ENCODE peak calls at places on chromosomes 3 and 15, in ten cellular contexts. D, H, L, S, K, I, E, Q, Y and N are unnamed samples.

GRCh38 chr3:124422805-124423204 is 307.4 kb upstream of the UMPS start:
- DNase-seq in L (no peak), K (no peak), D (no peak), Y (no peak), I (no peak), Q (no peak), E (no peak), H (no peak), S (no peak), N (no peak)

GRCh38 chr3:69328903-69329302 is 57.0 kb downstream of the FRMD4B start:
- DNase-seq in Y (no peak), E (no peak), S (no peak), I (no peak), K (no peak), D (no peak), H (no peak), L (no peak), Q (no peak), N (no peak)

GRCh38 chr3:159872374-159873109 is 116.1 kb upstream of the IL12A start:
- DNase-seq in I (no peak), E (peak; percentile 95), H (no peak), K (peak; percentile 95), S (peak; percentile 60), D (peak; percentile 74), L (peak; percentile 68), Y (peak; percentile 97), Q (no peak), N (peak; percentile 75)

GRCh38 chr3:30319713-30320112 is 286.7 kb upstream of the TGFBR2 start:
- DNase-seq in Y (peak; percentile 72), I (no peak), L (no peak), S (no peak), H (peak; percentile 36), D (no peak), K (peak; percentile 57), Q (no peak), E (peak; percentile 81), N (no peak)

GRCh38 chr15:83205725-83206324 is 1.8 kb downstream of the HDGFL3 start:
- DNase-seq in D (no peak), E (peak; percentile 92), K (peak; percentile 63), H (no peak), S (peak; percentile 16), I (no peak), Q (no peak), L (no peak), Y (no peak), N (peak; percentile 64)

GRCh38 chr3:5141760-5142159 is 19.7 kb downstream of the ARL8B start:
- DNase-seq in Q (no peak), Y (no peak), S (no peak), D (no peak), H (no peak), E (no peak), I (no peak), K (no peak), L (no peak), N (no peak)

GRCh38 chr15:69132935-69133861 is 27.2 kb upstream of the GLCE start:
- DNase-seq in I (no peak), H (no peak), Q (no peak), L (no peak), D (no peak), E (no peak), K (no peak), Y (peak; percentile 10), S (no peak), N (no peak)

GRCh38 chr3:77325280-77325679 is 285.4 kb downstream of the ROBO2 start:
- DNase-seq in H (no peak), I (no peak), S (no peak), L (no peak), D (no peak), Q (no peak), Y (no peak), K (no peak), E (no peak), N (no peak)

GRCh38 chr3:133610031-133610430 is 36.5 kb downstream of the CDV3 start:
- DNase-seq in S (no peak), Y (no peak), H (no peak), K (peak; percentile 26), D (no peak), Q (no peak), E (peak; percentile 64), I (no peak), L (no peak), N (peak; percentile 51)

GRCh38 chr15:70513818-70514217 is 249.5 kb downstream of the UACA start:
- DNase-seq in Y (no peak), L (no peak), H (no peak), I (no peak), E (no peak), K (no peak), Q (no peak), S (no peak), D (no peak), N (no peak)

GRCh38 chr15:50257924-50258323 is 7.6 kb downstream of the HDC start:
- DNase-seq in I (no peak), S (peak; percentile 17), E (peak; percentile 84), D (peak; percentile 7), Q (no peak), H (no peak), K (peak; percentile 77), L (no peak), Y (peak; percentile 80), N (no peak)

GRCh38 chr15:69810441-69811071 is 287.2 kb downstream of the TLE3 start:
- DNase-seq in Y (no peak), K (no peak), I (no peak), E (peak; percentile 57), L (no peak), H (no peak), D (no peak), S (no peak), Q (no peak), N (no peak)

GRCh38 chr15:73716417-73716816 is 32.2 kb downstream of the CD276 start:
- DNase-seq in Y (no peak), S (no peak), H (peak; percentile 95), L (no peak), I (no peak), Q (peak; percentile 44), D (no peak), K (no peak), E (no peak), N (no peak)

GRCh38 chr15:67618312-67618711 is 75.8 kb downstream of the MAP2K5 start:
- DNase-seq in I (no peak), Y (no peak), H (no peak), D (no peak), L (no peak), E (no peak), K (no peak), Q (no peak), S (no peak), N (no peak)

GRCh38 chr15:38683382-38684242 is 119.0 kb upstream of the RASGRP1 start:
- DNase-seq in Q (peak; percentile 52), D (no peak), H (peak; percentile 50), S (no peak), E (peak; percentile 73), I (peak; percentile 70), L (no peak), K (peak; percentile 53), Y (peak; percentile 42), N (peak; percentile 18)

GRCh38 chr3:175005881-175006280 is 146.7 kb downstream of the NAALADL2 start:
- DNase-seq in Q (no peak), I (no peak), K (no peak), L (no peak), Y (no peak), S (peak; percentile 44), H (no peak), E (no peak), D (no peak), N (no peak)

DNA sequence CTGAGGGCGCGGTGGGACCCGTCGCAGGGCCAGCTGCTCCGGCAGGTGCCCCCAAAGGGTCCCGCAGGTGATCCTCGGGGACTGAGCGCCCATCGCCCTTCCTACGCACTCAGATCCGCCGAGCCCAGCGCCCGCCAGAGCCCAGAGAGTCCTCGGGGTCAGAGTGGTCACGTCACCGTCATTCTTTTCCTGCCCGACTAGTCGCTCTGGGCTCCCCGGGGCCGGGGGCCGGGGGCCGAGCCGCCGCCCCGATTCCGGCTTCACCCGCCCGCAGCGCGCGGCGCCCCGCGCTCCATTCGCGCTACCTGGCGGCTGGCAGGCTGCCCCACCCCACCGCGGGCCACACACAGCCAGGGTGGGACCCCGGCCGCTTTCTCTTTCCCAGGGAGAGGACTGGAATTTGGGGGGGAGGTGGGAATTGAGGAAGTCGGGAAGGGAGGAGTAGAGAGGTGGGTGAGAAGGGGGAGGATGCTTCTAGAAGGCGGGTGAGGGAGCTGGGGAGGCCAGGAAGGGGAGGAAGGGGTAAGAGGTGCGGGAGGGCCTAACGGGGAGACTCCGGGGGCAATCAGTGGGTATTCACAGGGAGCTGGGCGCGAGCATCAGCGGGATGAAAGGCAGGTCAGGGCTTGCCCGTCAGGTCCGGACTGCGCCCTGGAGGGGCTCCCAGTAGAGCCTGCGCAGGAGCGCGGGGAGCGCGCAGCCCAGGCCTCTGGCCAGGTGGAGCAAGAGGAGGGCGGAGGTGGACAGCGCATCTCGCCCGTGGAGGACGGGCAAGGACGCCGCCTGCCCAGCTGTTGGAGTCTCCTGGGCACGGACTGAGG is 36.0 kb upstream of the EPHB3 start:
- DNase-seq in H (no peak), Q (peak; percentile 40), Y (peak; percentile 63), S (no peak), D (no peak), K (no peak), E (no peak), I (no peak), L (no peak), N (no peak)
- H3K4me3 ChIP-seq in H (peak overlapping the region; percentile 3), Q (peak overlapping the region; percentile 60), Y (peak overlapping the region; percentile 59), S (peak overlapping the region; percentile 21), D (peak overlapping the region; percentile 45), K (peak overlapping the region; percentile 22), E (peak overlapping the region; percentile 37), I (peak overlapping the region; percentile 40), L (peak overlapping the region; percentile 76), N (peak overlapping the region; percentile 37)

GRCh38 chr15:36275656-36276055 is 303.8 kb upstream of the CDIN1 start:
- DNase-seq in E (no peak), I (no peak), Y (peak; percentile 38), L (no peak), K (no peak), S (no peak), D (no peak), H (no peak), Q (no peak), N (no peak)

GRCh38 chr15:36282821-36283220 is 296.6 kb upstream of the CDIN1 start:
- DNase-seq in D (no peak), Y (no peak), I (no peak), E (no peak), S (no peak), K (no peak), Q (no peak), L (no peak), H (no peak), N (no peak)

GRCh38 chr15:36278219-36278618 is 301.2 kb upstream of the CDIN1 start:
- DNase-seq in L (no peak), D (no peak), K (peak; percentile 11), H (no peak), Q (no peak), S (no peak), Y (peak; percentile 8), E (peak; percentile 54), I (no peak), N (no peak)
- TF ChIP-seq CTCF in L (peak; percentile 18), D (no peak), K (peak; percentile 14), H (no peak), Q (no peak), S (peak; percentile 21), Y (peak; percentile 13), E (peak; percentile 35), I (no peak), N (peak; percentile 20)

GRCh38 chr15:63194291-63194681 is 4.9 kb downstream of the RAB8B start:
- DNase-seq in S (no peak), K (no peak), H (no peak), Q (no peak), I (no peak), D (no peak), E (no peak), Y (no peak), L (no peak), N (no peak)
- H3K4me3 ChIP-seq in S (no peak overlapping the region), K (no peak overlapping the region), H (no peak overlapping the region), Q (no peak overlapping the region), I (no peak overlapping the region), D (no peak overlapping the region), E (no peak overlapping the region), Y (no peak overlapping the region), L (no peak overlapping the region), N (no peak overlapping the region)

GRCh38 chr3:142226474-142226873 is 1.1 kb upstream of the GK5 start:
- DNase-seq in S (no peak), H (no peak), Q (no peak), I (no peak), K (no peak), Y (no peak), D (no peak), E (peak; percentile 32), L (no peak), N (no peak)
- TF ChIP-seq CTCF in S (no peak), H (no peak), Q (no peak), I (peak; percentile 4), K (peak; percentile 8), Y (no peak), D (no peak), E (peak; percentile 41), L (no peak), N (peak; percentile 34)